ENCODE peak calls at places on chromosomes 4 and X, in six cellular contexts. B, H, K, C, D and U are unnamed samples.

GRCh38 chr4:76589872-76590846 is 155.1 kb downstream of the SHROOM3 start:
- DNase-seq in B (peak), H (no peak), K (peak), C (peak), D (no peak), U (peak)

GRCh38 chr4:176902710-176903323 is 110.1 kb upstream of the VEGFC start:
- DNase-seq in B (peak), H (no peak), K (no peak), C (no peak), D (no peak), U (no peak)

GRCh38 chrX:125205084-125205917 is 114.4 kb upstream of the TEX13C start:
- DNase-seq in B (no peak), H (no peak), K (no peak), C (peak), D (peak), U (peak)

GRCh38 chrX:23964177-23964576 is 56.4 kb downstream of the CXorf58 start:
- DNase-seq in B (no peak), H (no peak), K (no peak), C (no peak), D (no peak), U (no peak)

GRCh38 chr4:8267077-8267476 is 2.5 kb upstream of the HTRA3 start:
- DNase-seq in B (no peak), H (peak), K (peak), C (peak), D (no peak), U (peak)

GRCh38 chr4:120673696-120674095 is 248.8 kb downstream of the PRDM5 start:
- DNase-seq in B (no peak), H (no peak), K (no peak), C (no peak), D (no peak), U (no peak)

GRCh38 chr4:25702848-25703247 is 47.2 kb downstream of the SLC34A2 start:
- DNase-seq in B (peak), H (no peak), K (no peak), C (no peak), D (no peak), U (no peak)

GRCh38 chr4:14529653-14530052 is 472.6 kb upstream of the CPEB2 start:
- DNase-seq in B (no peak), H (no peak), K (no peak), C (no peak), D (no peak), U (no peak)

GRCh38 chr4:158667651-158668198 is 4.0 kb downstream of the C4orf46 start:
- DNase-seq in B (peak), H (peak), K (no peak), C (no peak), D (no peak), U (no peak)

GRCh38 chr4:147975902-147976301 is 244.0 kb downstream of the ARHGAP10 start:
- DNase-seq in B (no peak), H (no peak), K (no peak), C (no peak), D (no peak), U (no peak)

GRCh38 chr4:130851107-130851506 is 1755.2 kb downstream of the C4orf33 start:
- DNase-seq in B (no peak), H (no peak), K (no peak), C (no peak), D (no peak), U (no peak)

GRCh38 chr4:168386002-168386401 is 67.5 kb upstream of the DDX60 start:
- DNase-seq in B (no peak), H (no peak), K (no peak), C (no peak), D (no peak), U (no peak)

GRCh38 chr4:128357286-128357685 is 69.7 kb upstream of the PGRMC2 start:
- DNase-seq in B (no peak), H (no peak), K (no peak), C (no peak), D (no peak), U (no peak)

GRCh38 chr4:16858275-16858752 is 40.1 kb downstream of the LDB2 start:
- DNase-seq in B (no peak), H (no peak), K (no peak), C (no peak), D (no peak), U (no peak)

GRCh38 chrX:152958047-152958446 is 35.9 kb downstream of the PNMA5 start:
- DNase-seq in B (no peak), H (no peak), K (no peak), C (no peak), D (no peak), U (no peak)

GRCh38 chrX:152960115-152960514 is 33.8 kb downstream of the PNMA5 start:
- DNase-seq in B (no peak), H (no peak), K (no peak), C (no peak), D (no peak), U (no peak)

GRCh38 chrX:152959626-152960025 is 34.3 kb downstream of the PNMA5 start:
- DNase-seq in B (no peak), H (no peak), K (no peak), C (no peak), D (no peak), U (no peak)

DNA sequence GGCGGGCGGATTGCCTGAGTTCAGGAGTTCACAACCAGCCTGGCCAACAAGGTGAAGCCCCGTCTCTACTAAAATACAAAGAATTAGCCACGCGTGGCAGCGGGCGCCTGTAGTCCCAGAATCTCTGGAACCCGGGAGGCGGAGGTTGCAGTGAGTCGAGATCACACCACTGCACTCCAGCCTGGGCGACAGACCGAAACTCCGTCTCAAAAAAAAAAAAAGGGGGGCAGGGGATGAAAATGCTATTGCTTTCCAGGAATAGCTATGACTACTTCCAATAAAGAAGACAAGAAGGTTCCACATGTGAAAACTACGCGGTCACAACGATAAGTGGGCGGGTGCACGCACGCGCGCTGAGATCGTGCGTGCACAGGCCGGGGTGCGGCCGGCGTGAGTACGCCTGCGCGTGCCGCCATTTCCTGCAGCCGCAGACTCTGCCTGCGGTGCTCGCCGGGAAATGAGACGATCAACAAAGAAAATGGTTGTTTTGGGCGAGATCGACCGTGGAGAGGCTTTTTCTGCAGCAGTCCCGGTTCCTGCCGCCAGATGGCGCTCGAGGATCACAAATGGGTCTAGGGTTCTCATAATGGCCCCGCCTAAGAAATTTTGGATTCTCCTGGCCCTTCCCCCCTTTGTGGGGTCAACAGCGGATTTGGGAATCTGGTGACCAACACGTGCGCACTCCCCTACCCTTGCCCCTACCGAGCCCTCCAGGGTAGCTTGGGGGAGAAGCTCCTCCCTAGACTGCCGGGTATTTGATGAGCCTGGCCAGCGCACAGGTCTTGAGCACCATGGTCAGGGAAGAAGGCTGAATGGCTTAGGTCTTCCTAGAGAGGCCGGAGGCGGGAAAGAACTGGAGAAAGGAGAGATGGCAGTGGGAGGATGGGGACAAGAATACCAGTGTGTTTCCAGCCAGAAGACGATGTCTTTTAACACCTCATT is 35.1 kb downstream of the PNMA5 start:
- DNase-seq in B (peak), H (peak), K (peak), C (peak), D (peak), U (peak)
- H3K4me3 ChIP-seq in B (peak), H (peak), K (peak), C (no peak), D (peak), U (no peak)

GRCh38 chr4:48692897-48693296 is 87.2 kb downstream of the FRYL start:
- DNase-seq in B (no peak), H (no peak), K (no peak), C (no peak), D (no peak), U (no peak)
- H3K4me3 ChIP-seq in B (no peak), H (no peak), K (no peak), C (no peak), D (no peak), U (no peak)

GRCh38 chr4:819401-820229 is 6.3 kb downstream of the CPLX1 start:
- DNase-seq in B (no peak), H (no peak), K (no peak), C (no peak), D (no peak), U (no peak)

GRCh38 chr4:815464-816146 is 10.3 kb downstream of the CPLX1 start:
- DNase-seq in B (no peak), H (no peak), K (no peak), C (no peak), D (no peak), U (no peak)

GRCh38 chr4:820230-821172 is 5.4 kb downstream of the CPLX1 start:
- DNase-seq in B (no peak), H (no peak), K (no peak), C (no peak), D (no peak), U (no peak)

GRCh38 chr4:821181-821591 is 4.7 kb downstream of the CPLX1 start:
- DNase-seq in B (no peak), H (no peak), K (no peak), C (no peak), D (peak), U (peak)

DNA sequence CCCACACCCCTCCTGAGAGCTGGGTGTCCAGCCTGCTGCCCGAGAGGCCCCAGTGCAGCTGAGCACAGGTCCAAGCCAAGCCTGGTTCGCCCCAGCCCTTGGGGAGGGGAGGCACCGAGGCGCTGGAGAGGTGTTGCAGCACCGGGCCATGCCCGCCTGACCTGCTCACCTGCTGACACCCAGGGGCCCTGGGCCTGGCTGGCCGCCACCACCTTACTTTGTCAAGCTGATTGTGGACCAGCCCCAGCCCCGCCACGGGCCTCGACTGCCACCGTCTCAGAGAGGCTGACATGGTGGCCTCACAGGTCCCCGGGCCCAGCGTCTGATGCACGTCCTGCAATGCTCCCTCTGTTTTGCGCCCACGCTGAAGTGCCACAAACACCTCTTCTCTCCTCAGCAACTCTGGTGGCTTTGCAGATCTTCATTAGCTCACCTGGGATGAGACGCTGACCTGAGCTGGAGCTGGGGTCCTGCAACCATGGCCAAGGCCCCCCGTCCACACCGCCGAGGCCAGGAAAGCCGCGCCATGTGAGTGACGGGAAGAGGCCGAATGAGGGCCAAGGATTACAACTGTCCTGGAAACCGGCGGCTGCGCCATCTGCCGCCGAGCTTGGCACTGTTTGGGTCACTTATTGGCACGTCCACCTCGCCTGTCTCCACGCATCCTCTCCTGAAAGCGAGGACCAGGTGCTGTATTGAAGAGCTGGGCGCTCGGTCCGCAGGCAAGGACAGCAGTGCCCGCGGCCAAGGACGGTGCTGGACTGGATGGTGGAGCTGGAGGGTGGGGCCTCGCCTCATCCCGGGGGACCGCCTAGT is 7.6 kb downstream of the CPLX1 start:
- DNase-seq in B (no peak), H (no peak), K (no peak), C (peak), D (no peak), U (no peak)
- H3K4me3 ChIP-seq in B (no peak), H (no peak), K (no peak), C (no peak), D (no peak), U (no peak)

GRCh38 chr4:37827802-37828321 is 1.4 kb downstream of the PGM2 start:
- DNase-seq in B (no peak), H (peak), K (no peak), C (no peak), D (no peak), U (no peak)
- H3K4me3 ChIP-seq in B (peak), H (peak), K (peak), C (peak), D (peak), U (no peak)

GRCh38 chrX:43448688-43449087 is 207.4 kb upstream of the MAOA start:
- DNase-seq in B (no peak), H (no peak), K (no peak), C (no peak), D (no peak), U (no peak)
- H3K4me3 ChIP-seq in B (no peak), H (no peak), K (no peak), C (no peak), D (no peak), U (no peak)